ENCODE peak calls at places on chromosomes 7 and 10, in eight cellular contexts. W, T, V, D, K, P, S and Z are unnamed samples. For H3K27me3, the result is how much of the 10 kb centered on the place peaks cover.

GRCh38 chr10:27319752-27320561 is 79.4 kb upstream of the ACBD5 start:
- DNase-seq in W (no peak), T (peak), V (peak), D (no peak), K (no peak), P (peak), S (no peak), Z (peak)

GRCh38 chr10:107913317-107914294 is 749.1 kb upstream of the SORCS1 start:
- DNase-seq in W (no peak), T (peak), V (no peak), D (no peak), K (no peak), P (no peak), S (no peak), Z (no peak)

GRCh38 chr10:82643601-82644000 is 768.6 kb downstream of the NRG3 start:
- DNase-seq in W (no peak), T (peak), V (no peak), D (no peak), K (no peak), P (no peak), S (no peak), Z (no peak)

GRCh38 chr7:55569797-55570196 is 2.5 kb downstream of the VOPP1 start:
- DNase-seq in W (no peak), T (no peak), V (no peak), D (peak), K (peak), P (no peak), S (no peak), Z (no peak)

GRCh38 chr10:3886191-3886590 is 101.2 kb upstream of the KLF6 start:
- DNase-seq in W (no peak), T (peak), V (peak), D (no peak), K (no peak), P (peak), S (no peak), Z (no peak)

GRCh38 chr7:98555403-98555802 is 61.7 kb upstream of the NPTX2 start:
- DNase-seq in W (peak), T (no peak), V (no peak), D (no peak), K (no peak), P (no peak), S (no peak), Z (no peak)

GRCh38 chr7:18866359-18867036 is 250.9 kb downstream of the TWIST1 start:
- DNase-seq in W (peak), T (no peak), V (peak), D (no peak), K (no peak), P (peak), S (peak), Z (peak)

GRCh38 chr7:121083138-121083789 is 94.8 kb downstream of the CPED1 start:
- DNase-seq in W (peak), T (no peak), V (peak), D (no peak), K (no peak), P (peak), S (peak), Z (peak)

GRCh38 chr7:3159445-3159844 is 115.8 kb upstream of the CARD11 start:
- DNase-seq in W (no peak), T (no peak), V (no peak), D (no peak), K (no peak), P (no peak), S (no peak), Z (no peak)

GRCh38 chr10:123148414-123149161 is 652 bp downstream of the HMX2 start:
- DNase-seq in W (no peak), T (peak), V (no peak), D (no peak), K (no peak), P (no peak), S (no peak), Z (no peak)

DNA sequence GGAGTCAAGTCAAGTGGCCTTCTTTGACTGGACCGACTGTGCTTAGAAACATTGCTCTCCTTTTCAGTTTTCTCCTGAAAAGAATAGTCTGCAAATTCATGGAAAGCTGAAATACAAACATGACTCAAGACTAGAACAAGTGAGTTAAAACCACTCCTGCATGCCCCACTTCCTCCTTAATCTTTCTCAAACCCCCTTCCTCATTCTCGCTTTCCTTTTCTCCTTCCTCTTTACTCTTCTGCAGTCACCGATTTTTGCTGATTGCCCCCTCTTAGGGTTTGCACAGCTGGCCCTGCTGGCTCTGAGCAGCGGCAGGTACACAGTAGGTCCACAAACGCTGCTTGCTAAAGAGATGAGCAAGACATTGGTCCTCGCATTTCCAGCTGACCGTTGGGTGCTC is 34.8 kb upstream of the MKI67 start:
- DNase-seq in W (no peak), T (no peak), V (no peak), D (no peak), K (no peak), P (no peak), S (no peak), Z (no peak)
- H3K27me3 ChIP-seq in W (under half), T (under half), V (under half), D (under half), K (under half), P (under half), S (under half), Z (under half)

GRCh38 chr7:112668561-112668960 is 121.6 kb downstream of the TMEM168 start:
- DNase-seq in W (no peak), T (no peak), V (no peak), D (no peak), K (no peak), P (no peak), S (no peak), Z (peak)

GRCh38 chr7:112665709-112666108 is 124.5 kb downstream of the TMEM168 start:
- DNase-seq in W (no peak), T (peak), V (no peak), D (no peak), K (no peak), P (no peak), S (no peak), Z (peak)

GRCh38 chr7:112669306-112669705 is 120.9 kb downstream of the TMEM168 start:
- DNase-seq in W (no peak), T (no peak), V (no peak), D (no peak), K (no peak), P (no peak), S (no peak), Z (peak)
- H3K27ac ChIP-seq in W (no peak), T (no peak), V (no peak), D (no peak), K (no peak), P (no peak), S (no peak), Z (no peak)

DNA sequence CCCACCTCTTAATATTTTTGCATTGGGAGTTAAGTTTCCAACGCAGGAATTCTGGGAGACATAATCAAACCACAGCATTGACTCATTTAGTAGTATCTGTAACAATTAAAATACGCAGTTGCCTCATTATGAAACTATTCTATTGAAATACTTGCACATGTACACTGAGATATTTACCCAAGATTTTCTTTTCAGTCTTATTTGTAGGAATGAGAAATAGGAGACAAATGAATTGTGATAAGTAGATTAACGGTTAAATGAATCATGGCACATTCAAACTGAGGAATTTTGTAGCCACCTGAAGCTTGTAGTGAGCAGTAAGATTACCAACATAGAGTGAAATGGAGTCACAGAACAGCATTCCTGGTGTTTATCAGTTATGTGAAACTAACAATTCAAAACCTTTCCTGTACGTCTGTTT is 18.1 kb downstream of the RP9 start:
- DNase-seq in W (peak), T (no peak), V (peak), D (no peak), K (no peak), P (peak), S (no peak), Z (peak)
- H3K27me3 ChIP-seq in W (under half), T (under half), V (under half), D (under half), K (under half), P (under half), S (under half), Z (under half)

DNA sequence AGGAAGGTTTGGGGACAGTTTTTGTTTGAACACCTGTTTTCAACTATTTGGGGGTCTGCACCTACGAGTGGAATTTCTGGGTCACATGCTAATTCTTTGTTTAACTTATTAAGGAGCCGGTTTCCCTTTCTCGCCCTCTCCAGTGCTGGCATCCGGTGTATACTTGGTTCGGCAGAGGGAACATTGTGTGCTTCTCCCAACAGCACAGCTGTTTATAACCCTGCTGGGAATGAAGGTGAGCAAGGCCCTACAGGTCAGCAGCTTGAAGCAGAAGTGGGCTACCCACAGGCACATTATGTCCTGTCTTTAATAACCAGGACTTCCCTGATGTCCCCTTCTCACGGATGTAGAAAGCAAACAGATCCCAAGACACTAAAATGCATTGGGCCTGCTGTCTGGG is 87.5 kb upstream of the PDCD4 start:
- DNase-seq in W (no peak), T (no peak), V (no peak), D (no peak), K (no peak), P (no peak), S (no peak), Z (no peak)
- H3K27ac ChIP-seq in W (no peak), T (no peak), V (no peak), D (peak), K (no peak), P (no peak), S (no peak), Z (no peak)

DNA sequence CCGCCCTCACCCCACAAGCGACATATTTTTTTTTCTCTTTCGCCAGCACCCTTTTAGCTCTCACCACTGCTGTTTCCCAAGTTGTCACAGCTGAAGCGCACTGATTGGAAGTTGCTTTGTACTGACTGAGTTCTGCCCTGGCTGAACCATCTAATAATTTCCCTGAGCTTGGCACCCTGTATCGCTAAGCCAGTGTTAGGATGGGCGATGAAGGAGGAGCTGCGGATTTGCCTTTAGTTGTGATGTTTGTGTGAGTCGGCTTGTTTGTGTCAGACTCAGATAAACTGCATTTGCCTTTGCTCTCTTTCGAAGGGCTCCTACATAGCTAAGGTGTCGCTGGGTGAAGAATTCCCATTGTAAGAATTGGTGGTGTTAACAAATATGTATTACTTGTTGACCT is 1.3 kb upstream of the ATXN7L1 start:
- DNase-seq in W (no peak), T (no peak), V (no peak), D (no peak), K (no peak), P (no peak), S (no peak), Z (no peak)
- H3K27me3 ChIP-seq in W (under half), T (under half), V (under half), D (under half), K (under half), P (under half), S (under half), Z (under half)

DNA sequence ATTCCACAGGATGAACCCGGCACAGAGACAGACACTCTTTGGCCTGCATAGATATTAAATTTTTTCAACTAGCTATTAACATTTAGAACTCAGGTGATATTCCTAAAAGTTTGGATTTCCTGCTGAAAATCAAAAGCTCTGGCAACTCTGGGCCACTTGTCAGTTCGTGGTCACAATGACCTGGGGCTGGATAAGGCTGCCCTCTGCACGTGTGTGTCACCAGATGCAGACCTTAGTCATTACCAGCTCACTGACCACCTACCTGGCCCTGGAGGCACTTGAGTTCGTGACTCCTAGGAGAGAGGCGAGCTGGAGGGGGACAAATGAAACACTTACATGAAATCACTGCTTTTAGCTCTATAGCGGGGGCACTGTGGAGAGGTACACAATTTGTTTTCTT is 126.5 kb downstream of the HIPK2 start:
- DNase-seq in W (peak), T (no peak), V (no peak), D (no peak), K (no peak), P (no peak), S (no peak), Z (no peak)
- H3K27ac ChIP-seq in W (peak), T (no peak), V (no peak), D (no peak), K (no peak), P (no peak), S (no peak), Z (no peak)

GRCh38 chr10:75392744-75393143 is 8.8 kb downstream of the ZNF503 start:
- DNase-seq in W (no peak), T (no peak), V (no peak), D (no peak), K (no peak), P (no peak), S (no peak), Z (no peak)
- H3K27me3 ChIP-seq in W (under half), T (half or more), V (under half), D (under half), K (under half), P (under half), S (under half), Z (under half)